ENCODE peak calls at places on chromosomes 2 and 18, in seven cellular contexts. One of them, this sample, is unnamed.

GRCh38 chr2:88737385-88737784 is 45.9 kb downstream of the RPIA start:
- DNase-seq in GM23338: no peak
- DNase-seq in HepG2: no peak
- DNase-seq in HCT116: no peak
- DNase-seq in H1: no peak
- DNase-seq in endothelial cell of umbilical vein: peak; percentile 97
- DNase-seq in K562: no peak
- DNase-seq in this sample: no peak

GRCh38 chr2:219396863-219397457 is 9.2 kb upstream of the DNPEP start:
- DNase-seq in GM23338: no peak
- DNase-seq in HepG2: no peak
- DNase-seq in HCT116: no peak
- DNase-seq in H1: no peak
- DNase-seq in endothelial cell of umbilical vein: no peak
- DNase-seq in K562: no peak
- DNase-seq in this sample: no peak

GRCh38 chr2:69686855-69687254 is 43.3 kb upstream of the AAK1 start:
- DNase-seq in GM23338: no peak
- DNase-seq in HepG2: peak; percentile 86
- DNase-seq in HCT116: no peak
- DNase-seq in H1: no peak
- DNase-seq in endothelial cell of umbilical vein: peak; percentile 45
- DNase-seq in K562: no peak
- DNase-seq in this sample: no peak

GRCh38 chr18:5464241-5464640 is 79.6 kb downstream of the EPB41L3 start:
- DNase-seq in GM23338: no peak
- DNase-seq in HepG2: no peak
- DNase-seq in HCT116: no peak
- DNase-seq in H1: no peak
- DNase-seq in endothelial cell of umbilical vein: no peak
- DNase-seq in K562: no peak
- DNase-seq in this sample: no peak

GRCh38 chr2:69535739-69536374 is 98.6 kb upstream of the NFU1 start:
- DNase-seq in GM23338: no peak
- DNase-seq in HepG2: no peak
- DNase-seq in HCT116: no peak
- DNase-seq in H1: no peak
- DNase-seq in endothelial cell of umbilical vein: no peak
- DNase-seq in K562: no peak
- DNase-seq in this sample: no peak

GRCh38 chr18:39184176-39184575 is 1618.6 kb upstream of the CELF4 start:
- DNase-seq in GM23338: no peak
- DNase-seq in HepG2: no peak
- DNase-seq in HCT116: no peak
- DNase-seq in H1: no peak
- DNase-seq in endothelial cell of umbilical vein: no peak
- DNase-seq in K562: no peak
- DNase-seq in this sample: no peak

GRCh38 chr18:35005963-35006577 is 35.1 kb upstream of the MAPRE2 start:
- DNase-seq in GM23338: peak; percentile 89
- DNase-seq in HepG2: peak; percentile 60
- DNase-seq in HCT116: peak; percentile 71
- DNase-seq in H1: no peak
- DNase-seq in endothelial cell of umbilical vein: peak; percentile 83
- DNase-seq in K562: peak; percentile 20
- DNase-seq in this sample: peak; percentile 48

GRCh38 chr2:20621366-20622295 is 29.3 kb downstream of the HS1BP3 start:
- DNase-seq in GM23338: no peak
- DNase-seq in HepG2: no peak
- DNase-seq in HCT116: no peak
- DNase-seq in H1: no peak
- DNase-seq in endothelial cell of umbilical vein: no peak
- DNase-seq in K562: no peak
- DNase-seq in this sample: no peak

GRCh38 chr2:174337337-174338154 is 2.8 kb downstream of the SP9 start:
- DNase-seq in GM23338: peak; percentile 76
- DNase-seq in HepG2: no peak
- DNase-seq in HCT116: no peak
- DNase-seq in H1: no peak
- DNase-seq in endothelial cell of umbilical vein: peak; percentile 46
- DNase-seq in K562: peak; percentile 46
- DNase-seq in this sample: no peak

GRCh38 chr2:131081190-131081589 is 12.1 kb downstream of the FAM168B start:
- DNase-seq in GM23338: no peak
- DNase-seq in HepG2: no peak
- DNase-seq in HCT116: no peak
- DNase-seq in H1: no peak
- DNase-seq in endothelial cell of umbilical vein: no peak
- DNase-seq in K562: no peak
- DNase-seq in this sample: no peak

GRCh38 chr2:2057125-2057721 is 273.9 kb downstream of the MYT1L start:
- DNase-seq in GM23338: peak; percentile 84
- DNase-seq in HepG2: no peak
- DNase-seq in HCT116: peak; percentile 2
- DNase-seq in H1: no peak
- DNase-seq in endothelial cell of umbilical vein: peak; percentile 1
- DNase-seq in K562: peak; percentile 63
- DNase-seq in this sample: no peak

GRCh38 chr18:48295586-48296311 is 113.4 kb downstream of the ZBTB7C start:
- DNase-seq in GM23338: peak; percentile 76
- DNase-seq in HepG2: peak; percentile 3
- DNase-seq in HCT116: no peak
- DNase-seq in H1: no peak
- DNase-seq in endothelial cell of umbilical vein: no peak
- DNase-seq in K562: no peak
- DNase-seq in this sample: no peak

GRCh38 chr2:44118257-44118656 is 50.4 kb upstream of the PPM1B start:
- DNase-seq in GM23338: no peak
- DNase-seq in HepG2: no peak
- DNase-seq in HCT116: no peak
- DNase-seq in H1: no peak
- DNase-seq in endothelial cell of umbilical vein: no peak
- DNase-seq in K562: no peak
- DNase-seq in this sample: no peak

GRCh38 chr18:27223570-27224340 is 38.6 kb upstream of the CHST9 start:
- DNase-seq in GM23338: peak; percentile 32
- DNase-seq in HepG2: no peak
- DNase-seq in HCT116: no peak
- DNase-seq in H1: no peak
- DNase-seq in endothelial cell of umbilical vein: no peak
- DNase-seq in K562: no peak
- DNase-seq in this sample: no peak

GRCh38 chr2:209331291-209331844 is 92.5 kb upstream of the MAP2 start:
- DNase-seq in GM23338: peak; percentile 80
- DNase-seq in HepG2: peak; percentile 49
- DNase-seq in HCT116: peak; percentile 62
- DNase-seq in H1: no peak
- DNase-seq in endothelial cell of umbilical vein: peak; percentile 43
- DNase-seq in K562: no peak
- DNase-seq in this sample: peak; percentile 44

GRCh38 chr2:206423147-206423546 is 20.2 kb upstream of the ADAM23 start:
- DNase-seq in GM23338: peak; percentile 62
- DNase-seq in HepG2: no peak
- DNase-seq in HCT116: peak; percentile 36
- DNase-seq in H1: no peak
- DNase-seq in endothelial cell of umbilical vein: peak; percentile 62
- DNase-seq in K562: peak; percentile 56
- DNase-seq in this sample: no peak

GRCh38 chr2:240615830-240616547 is 9.3 kb upstream of the GPR35 start:
- DNase-seq in GM23338: no peak
- DNase-seq in HepG2: no peak
- DNase-seq in HCT116: no peak
- DNase-seq in H1: no peak
- DNase-seq in endothelial cell of umbilical vein: no peak
- DNase-seq in K562: no peak
- DNase-seq in this sample: no peak

GRCh38 chr2:168848220-168848619 is 42.0 kb downstream of the SPC25 start:
- DNase-seq in GM23338: peak; percentile 28
- DNase-seq in HepG2: no peak
- DNase-seq in HCT116: no peak
- DNase-seq in H1: no peak
- DNase-seq in endothelial cell of umbilical vein: no peak
- DNase-seq in K562: no peak
- DNase-seq in this sample: no peak

GRCh38 chr2:176079851-176080539 is 3.8 kb downstream of the EVX2 start:
- DNase-seq in GM23338: peak; percentile 86
- DNase-seq in HepG2: no peak
- DNase-seq in HCT116: peak; percentile 59
- DNase-seq in H1: no peak
- DNase-seq in endothelial cell of umbilical vein: no peak
- DNase-seq in K562: peak; percentile 94
- DNase-seq in this sample: no peak

GRCh38 chr2:176079285-176079830 is 4.4 kb downstream of the EVX2 start:
- DNase-seq in GM23338: peak; percentile 70
- DNase-seq in HepG2: no peak
- DNase-seq in HCT116: no peak
- DNase-seq in H1: no peak
- DNase-seq in endothelial cell of umbilical vein: no peak
- DNase-seq in K562: peak; percentile 56
- DNase-seq in this sample: no peak

GRCh38 chr2:176081451-176081992 is 2.2 kb downstream of the EVX2 start:
- DNase-seq in GM23338: no peak
- DNase-seq in HepG2: no peak
- DNase-seq in HCT116: no peak
- DNase-seq in H1: no peak
- DNase-seq in endothelial cell of umbilical vein: no peak
- DNase-seq in K562: no peak
- DNase-seq in this sample: no peak

GRCh38 chr2:176081993-176082884 is 1.5 kb downstream of the EVX2 start:
- DNase-seq in GM23338: peak; percentile 54
- DNase-seq in HepG2: no peak
- DNase-seq in HCT116: no peak
- DNase-seq in H1: no peak
- DNase-seq in endothelial cell of umbilical vein: no peak
- DNase-seq in K562: no peak
- DNase-seq in this sample: no peak

GRCh38 chr2:176080540-176081355 is 3.0 kb downstream of the EVX2 start:
- DNase-seq in GM23338: peak; percentile 51
- DNase-seq in HepG2: no peak
- DNase-seq in HCT116: no peak
- DNase-seq in H1: no peak
- DNase-seq in endothelial cell of umbilical vein: no peak
- DNase-seq in K562: no peak
- DNase-seq in this sample: no peak
- TF ChIP-seq EZH2 in GM23338: peak; percentile 95
- TF ChIP-seq EZH2 in HepG2: no peak
- TF ChIP-seq EZH2 in HCT116: no peak
- TF ChIP-seq EZH2 in H1: peak; percentile 84
- TF ChIP-seq EZH2 in endothelial cell of umbilical vein: peak; percentile 98
- TF ChIP-seq EZH2 in K562: no peak
- TF ChIP-seq EZH2 in this sample: no peak

GRCh38 chr2:144629937-144630336 is 110.0 kb upstream of the ZEB2 start:
- DNase-seq in GM23338: no peak
- DNase-seq in HepG2: no peak
- DNase-seq in HCT116: no peak
- DNase-seq in H1: no peak
- DNase-seq in endothelial cell of umbilical vein: no peak
- DNase-seq in K562: no peak
- DNase-seq in this sample: no peak

GRCh38 chr2:144625216-144626010 is 105.5 kb upstream of the ZEB2 start:
- DNase-seq in GM23338: no peak
- DNase-seq in HepG2: no peak
- DNase-seq in HCT116: no peak
- DNase-seq in H1: no peak
- DNase-seq in endothelial cell of umbilical vein: no peak
- DNase-seq in K562: no peak
- DNase-seq in this sample: no peak

GRCh38 chr2:144630459-144631215 is 110.7 kb upstream of the ZEB2 start:
- DNase-seq in GM23338: no peak
- DNase-seq in HepG2: no peak
- DNase-seq in HCT116: no peak
- DNase-seq in H1: no peak
- DNase-seq in endothelial cell of umbilical vein: peak; percentile 38
- DNase-seq in K562: no peak
- DNase-seq in this sample: no peak

GRCh38 chr2:144624451-144624850 is 104.5 kb upstream of the ZEB2 start:
- DNase-seq in GM23338: no peak
- DNase-seq in HepG2: no peak
- DNase-seq in HCT116: no peak
- DNase-seq in H1: no peak
- DNase-seq in endothelial cell of umbilical vein: no peak
- DNase-seq in K562: no peak
- DNase-seq in this sample: no peak

DNA sequence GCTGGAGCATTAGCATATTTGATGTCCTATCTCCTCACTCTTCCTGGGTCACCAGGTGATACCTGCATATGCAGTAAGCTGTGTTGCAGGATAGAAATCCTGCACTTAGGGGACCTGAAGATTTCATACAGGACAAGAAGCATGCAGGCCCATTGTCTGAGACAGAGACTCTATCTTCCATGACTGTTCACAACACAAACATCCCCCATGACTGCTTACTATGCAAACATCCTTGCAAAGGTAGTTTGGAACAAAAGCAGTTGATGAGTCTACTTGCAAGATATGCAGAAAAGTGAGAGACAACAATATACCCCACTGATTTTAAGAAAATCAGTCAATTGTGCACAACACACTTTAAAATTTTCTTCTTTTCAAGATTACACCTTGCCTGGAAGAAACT is 108.6 kb upstream of the ZEB2 start:
- DNase-seq in GM23338: no peak
- DNase-seq in HepG2: no peak
- DNase-seq in HCT116: no peak
- DNase-seq in H1: no peak
- DNase-seq in endothelial cell of umbilical vein: no peak
- DNase-seq in K562: no peak
- DNase-seq in this sample: no peak
- TF ChIP-seq POLR2AphosphoS5 in GM23338: no peak
- TF ChIP-seq POLR2AphosphoS5 in HepG2: no peak
- TF ChIP-seq POLR2AphosphoS5 in HCT116: no peak
- TF ChIP-seq POLR2AphosphoS5 in H1: no peak
- TF ChIP-seq POLR2AphosphoS5 in endothelial cell of umbilical vein: no peak
- TF ChIP-seq POLR2AphosphoS5 in K562: no peak
- TF ChIP-seq POLR2AphosphoS5 in this sample: no peak

GRCh38 chr2:27262379-27263286 is at the start of gene SLC30A3:
- DNase-seq in GM23338: peak; percentile 74
- DNase-seq in HepG2: no peak
- DNase-seq in HCT116: peak; percentile 44
- DNase-seq in H1: no peak
- DNase-seq in endothelial cell of umbilical vein: peak; percentile 62
- DNase-seq in K562: peak; percentile 99
- DNase-seq in this sample: no peak
- TF ChIP-seq EZH2 in GM23338: no peak
- TF ChIP-seq EZH2 in HepG2: peak; percentile 16
- TF ChIP-seq EZH2 in HCT116: no peak
- TF ChIP-seq EZH2 in H1: no peak
- TF ChIP-seq EZH2 in endothelial cell of umbilical vein: peak; percentile 32
- TF ChIP-seq EZH2 in K562: no peak
- TF ChIP-seq EZH2 in this sample: no peak

DNA sequence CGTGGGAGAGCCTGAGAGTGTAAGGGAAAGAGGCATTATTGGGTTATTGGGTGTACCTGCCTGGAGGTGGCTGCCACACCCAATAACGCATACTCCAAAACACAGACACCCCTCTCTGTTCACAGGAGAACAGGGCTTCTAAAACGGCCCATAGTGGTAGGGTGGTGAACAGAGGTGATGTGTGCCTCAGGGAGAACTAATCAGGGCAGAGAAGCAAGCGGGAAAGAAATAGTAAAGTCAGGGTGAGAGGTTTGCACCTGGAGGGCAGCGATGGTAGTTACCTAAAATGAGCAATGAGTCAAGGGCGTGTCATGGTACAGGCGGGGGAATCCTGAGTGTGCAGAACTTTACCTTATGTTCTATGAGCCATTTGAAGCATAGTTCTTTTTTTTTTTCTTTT is 21.5 kb upstream of the VPS4B start:
- DNase-seq in GM23338: no peak
- DNase-seq in HepG2: no peak
- DNase-seq in HCT116: no peak
- DNase-seq in H1: no peak
- DNase-seq in endothelial cell of umbilical vein: no peak
- DNase-seq in K562: no peak
- DNase-seq in this sample: no peak
- TF ChIP-seq POLR2AphosphoS5 in GM23338: no peak
- TF ChIP-seq POLR2AphosphoS5 in HepG2: no peak
- TF ChIP-seq POLR2AphosphoS5 in HCT116: no peak
- TF ChIP-seq POLR2AphosphoS5 in H1: no peak
- TF ChIP-seq POLR2AphosphoS5 in endothelial cell of umbilical vein: no peak
- TF ChIP-seq POLR2AphosphoS5 in K562: no peak
- TF ChIP-seq POLR2AphosphoS5 in this sample: no peak